ENCODE peak calls at places on chromosomes 5 and 9, in eight cellular contexts. Q is left cardiac atrium; D is OCI-LY7; G is astrocyte of the spinal cord; Z is activated CD4-positive, alpha-beta memory T cell treated with anti-CD3 and anti-CD28 coated beads, Interleukin-2, amount 10 ng/mL, durations not matched to agents 7 days and 5 days; E is uterus; T is RCC 7860; S is activated T-cell treated with anti-CD3 and anti-CD28 coated beads for 48 hours. L is an unnamed sample.

GRCh38 chr5:159820692-159821091 is 95.6 kb upstream of the ADRA1B start:
- DNase-seq in Q (no peak), D (no peak), G (no peak), Z (no peak), E (no peak), T (no peak), S (no peak), L (no peak)

GRCh38 chr5:1754531-1755220 is 45.0 kb downstream of the MRPL36 start:
- DNase-seq in Q (no peak), D (no peak), G (no peak), Z (no peak), E (peak), T (no peak), S (no peak), L (no peak)

GRCh38 chr5:150637245-150638052 is 3.0 kb upstream of the SYNPO start:
- DNase-seq in Q (no peak), D (no peak), G (peak), Z (no peak), E (no peak), T (peak), S (no peak), L (no peak)

GRCh38 chr5:80083115-80083890 is 48.2 kb downstream of the THBS4 start:
- DNase-seq in Q (peak), D (peak), G (peak), Z (peak), E (peak), T (peak), S (no peak), L (peak)

GRCh38 chr9:98097836-98098235 is 21.2 kb downstream of the TRIM14 start:
- DNase-seq in Q (no peak), D (peak), G (no peak), Z (peak), E (no peak), T (no peak), S (peak), L (no peak)

GRCh38 chr5:138543730-138544104 is 681 bp upstream of the ETF1 start:
- DNase-seq in Q (no peak), D (no peak), G (no peak), Z (no peak), E (no peak), T (no peak), S (no peak), L (no peak)

GRCh38 chr5:150781706-150782614 is 3.4 kb downstream of the SMIM3 start:
- DNase-seq in Q (peak), D (no peak), G (peak), Z (no peak), E (peak), T (peak), S (no peak), L (no peak)

GRCh38 chr9:89811896-89812450 is 207.2 kb downstream of the GADD45G start:
- DNase-seq in Q (no peak), D (no peak), G (no peak), Z (peak), E (no peak), T (no peak), S (no peak), L (no peak)

GRCh38 chr9:135002336-135002735 is 84.6 kb upstream of the FCN1 start:
- DNase-seq in Q (no peak), D (no peak), G (no peak), Z (no peak), E (no peak), T (no peak), S (no peak), L (no peak)

GRCh38 chr5:97408331-97408730 is 225.3 kb upstream of the RIOK2 start:
- DNase-seq in Q (no peak), D (no peak), G (no peak), Z (no peak), E (no peak), T (no peak), S (no peak), L (no peak)

GRCh38 chr5:56607551-56607950 is 207.8 kb upstream of the MAP3K1 start:
- DNase-seq in Q (no peak), D (no peak), G (no peak), Z (no peak), E (no peak), T (no peak), S (no peak), L (no peak)

GRCh38 chr9:133774799-133775198 is 36.6 kb upstream of the SARDH start:
- DNase-seq in Q (no peak), D (no peak), G (no peak), Z (no peak), E (no peak), T (no peak), S (no peak), L (no peak)

GRCh38 chr5:76230711-76231285 is 147.6 kb downstream of the SV2C start:
- DNase-seq in Q (no peak), D (no peak), G (no peak), Z (no peak), E (no peak), T (no peak), S (no peak), L (no peak)

GRCh38 chr5:5203441-5203840 is 63.3 kb downstream of the ADAMTS16 start:
- DNase-seq in Q (no peak), D (no peak), G (no peak), Z (no peak), E (no peak), T (peak), S (no peak), L (no peak)

GRCh38 chr9:118940477-118940876 is 428.8 kb downstream of the BRINP1 start:
- DNase-seq in Q (no peak), D (no peak), G (no peak), Z (no peak), E (no peak), T (no peak), S (no peak), L (no peak)

GRCh38 chr9:120950421-120951388 is 24.1 kb upstream of the TRAF1 start:
- DNase-seq in Q (no peak), D (no peak), G (no peak), Z (no peak), E (no peak), T (peak), S (no peak), L (no peak)

GRCh38 chr9:99873943-99874584 is 32.4 kb upstream of the STX17 start:
- DNase-seq in Q (no peak), D (no peak), G (peak), Z (no peak), E (no peak), T (no peak), S (no peak), L (no peak)

GRCh38 chr5:108769352-108769751 is 21.7 kb downstream of the FER start:
- DNase-seq in Q (no peak), D (no peak), G (no peak), Z (no peak), E (no peak), T (no peak), S (no peak), L (no peak)

GRCh38 chr9:30198463-30199309 is 2185.8 kb upstream of the ACO1 start:
- DNase-seq in Q (no peak), D (no peak), G (no peak), Z (no peak), E (no peak), T (no peak), S (no peak), L (no peak)

GRCh38 chr5:80275347-80275746 is 19.5 kb upstream of the SERINC5 start:
- DNase-seq in Q (no peak), D (peak), G (peak), Z (no peak), E (no peak), T (no peak), S (no peak), L (peak)

GRCh38 chr5:56585973-56586740 is 229.2 kb upstream of the MAP3K1 start:
- DNase-seq in Q (peak), D (no peak), G (no peak), Z (no peak), E (peak), T (no peak), S (no peak), L (no peak)

GRCh38 chr5:178213748-178214151 is 9.4 kb downstream of the HNRNPAB start:
- DNase-seq in Q (peak), D (no peak), G (no peak), Z (no peak), E (no peak), T (no peak), S (no peak), L (peak)

GRCh38 chr5:150293091-150293941 is 3.7 kb upstream of the CAMK2A start:
- DNase-seq in Q (no peak), D (no peak), G (no peak), Z (no peak), E (no peak), T (no peak), S (no peak), L (no peak)

GRCh38 chr5:73028991-73029540 is 73.2 kb downstream of the FCHO2 start:
- DNase-seq in Q (no peak), D (no peak), G (peak), Z (no peak), E (no peak), T (no peak), S (no peak), L (no peak)

GRCh38 chr9:121819511-121820231 is 168.2 kb downstream of the DAB2IP start:
- DNase-seq in Q (no peak), D (peak), G (peak), Z (no peak), E (no peak), T (no peak), S (no peak), L (no peak)

GRCh38 chr9:136156216-136157120 is 37.8 kb upstream of the TMEM250 start:
- DNase-seq in Q (no peak), D (no peak), G (no peak), Z (no peak), E (no peak), T (no peak), S (no peak), L (no peak)

GRCh38 chr5:73766902-73767301 is 140.9 kb downstream of the ARHGEF28 start:
- DNase-seq in Q (no peak), D (no peak), G (no peak), Z (no peak), E (no peak), T (no peak), S (no peak), L (no peak)